ENCODE peak calls at places on chromosomes 7 and 10, in six cellular contexts. B, X, N, R, Y and U are unnamed samples.

GRCh38 chr10:113880236-113880635 is 25.8 kb downstream of the NHLRC2 start:
- DNase-seq in B (peak), X (no peak), N (no peak), R (no peak), Y (no peak), U (no peak)

GRCh38 chr7:78052112-78052511 is 253.5 kb downstream of the PHTF2 start:
- DNase-seq in B (no peak), X (no peak), N (no peak), R (no peak), Y (no peak), U (no peak)

GRCh38 chr10:28842321-28842720 is 165.0 kb downstream of the BAMBI start:
- DNase-seq in B (no peak), X (no peak), N (no peak), R (no peak), Y (no peak), U (no peak)

GRCh38 chr10:36281871-36282331 is 639.8 kb upstream of the FZD8 start:
- DNase-seq in B (no peak), X (no peak), N (no peak), R (peak), Y (no peak), U (no peak)

GRCh38 chr10:107576746-107577145 is 412.2 kb upstream of the SORCS1 start:
- DNase-seq in B (no peak), X (no peak), N (no peak), R (no peak), Y (no peak), U (no peak)

GRCh38 chr10:99681553-99681952 is 22.2 kb downstream of the ENTPD7 start:
- DNase-seq in B (no peak), X (no peak), N (no peak), R (no peak), Y (no peak), U (peak)

GRCh38 chr10:127854769-127855583 is 37.8 kb downstream of the CLRN3 start:
- DNase-seq in B (no peak), X (no peak), N (no peak), R (no peak), Y (no peak), U (no peak)

GRCh38 chr10:92263396-92263795 is 27.5 kb downstream of the CPEB3 start:
- DNase-seq in B (no peak), X (no peak), N (no peak), R (no peak), Y (no peak), U (no peak)

GRCh38 chr10:12417341-12417740 is 68.0 kb downstream of the CAMK1D start:
- DNase-seq in B (no peak), X (no peak), N (no peak), R (no peak), Y (no peak), U (no peak)

GRCh38 chr7:128783143-128783799 is 7.7 kb upstream of the OPN1SW start:
- DNase-seq in B (peak), X (peak), N (peak), R (peak), Y (no peak), U (peak)

GRCh38 chr7:95700917-95701316 is 71.4 kb upstream of the DYNC1I1 start:
- DNase-seq in B (no peak), X (no peak), N (no peak), R (no peak), Y (no peak), U (no peak)

GRCh38 chr10:132639470-132639869 is 101.9 kb downstream of the INPP5A start:
- DNase-seq in B (no peak), X (no peak), N (no peak), R (no peak), Y (no peak), U (no peak)

GRCh38 chr10:132640326-132641125 is 102.9 kb downstream of the INPP5A start:
- DNase-seq in B (no peak), X (no peak), N (no peak), R (no peak), Y (no peak), U (no peak)

GRCh38 chr10:132637477-132638129 is 100.0 kb downstream of the INPP5A start:
- DNase-seq in B (peak), X (peak), N (peak), R (peak), Y (peak), U (peak)

GRCh38 chr10:132636358-132636757 is 98.8 kb downstream of the INPP5A start:
- DNase-seq in B (no peak), X (no peak), N (no peak), R (no peak), Y (no peak), U (peak)

DNA sequence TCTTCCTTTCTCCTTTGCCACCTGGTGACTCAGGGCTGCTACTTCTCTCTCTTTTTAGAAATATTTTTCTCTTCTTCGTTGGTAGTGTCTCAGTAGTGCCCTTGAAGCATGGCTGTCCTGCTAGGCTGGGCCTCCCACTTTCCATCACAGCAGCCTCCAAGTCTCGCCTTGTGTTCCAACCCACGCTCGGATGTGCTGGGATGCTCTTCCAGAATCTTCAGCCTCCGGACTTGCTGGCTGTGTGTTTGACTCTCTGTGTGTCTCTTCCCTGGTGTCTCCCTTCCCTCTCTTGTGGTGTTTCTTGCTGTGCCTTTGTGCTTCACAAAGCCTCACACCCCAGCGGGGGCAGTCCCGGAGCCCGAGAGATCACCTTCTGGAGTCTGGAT is 100.5 kb downstream of the INPP5A start:
- DNase-seq in B (no peak), X (no peak), N (no peak), R (no peak), Y (no peak), U (no peak)
- TF ChIP-seq CTCF in B (no peak), X (no peak), N (no peak), R (peak), Y (no peak), U (no peak)

GRCh38 chr10:80154626-80154977 is 22.1 kb downstream of the PLAC9 start:
- DNase-seq in B (no peak), X (no peak), N (no peak), R (no peak), Y (no peak), U (no peak)

GRCh38 chr10:80153460-80153859 is 20.9 kb downstream of the PLAC9 start:
- DNase-seq in B (no peak), X (no peak), N (no peak), R (no peak), Y (no peak), U (no peak)

GRCh38 chr10:80155696-80156215 is 23.2 kb downstream of the PLAC9 start:
- DNase-seq in B (no peak), X (no peak), N (no peak), R (no peak), Y (no peak), U (no peak)

GRCh38 chr10:80156216-80156615 is 23.7 kb downstream of the PLAC9 start:
- DNase-seq in B (no peak), X (no peak), N (no peak), R (no peak), Y (no peak), U (no peak)

DNA sequence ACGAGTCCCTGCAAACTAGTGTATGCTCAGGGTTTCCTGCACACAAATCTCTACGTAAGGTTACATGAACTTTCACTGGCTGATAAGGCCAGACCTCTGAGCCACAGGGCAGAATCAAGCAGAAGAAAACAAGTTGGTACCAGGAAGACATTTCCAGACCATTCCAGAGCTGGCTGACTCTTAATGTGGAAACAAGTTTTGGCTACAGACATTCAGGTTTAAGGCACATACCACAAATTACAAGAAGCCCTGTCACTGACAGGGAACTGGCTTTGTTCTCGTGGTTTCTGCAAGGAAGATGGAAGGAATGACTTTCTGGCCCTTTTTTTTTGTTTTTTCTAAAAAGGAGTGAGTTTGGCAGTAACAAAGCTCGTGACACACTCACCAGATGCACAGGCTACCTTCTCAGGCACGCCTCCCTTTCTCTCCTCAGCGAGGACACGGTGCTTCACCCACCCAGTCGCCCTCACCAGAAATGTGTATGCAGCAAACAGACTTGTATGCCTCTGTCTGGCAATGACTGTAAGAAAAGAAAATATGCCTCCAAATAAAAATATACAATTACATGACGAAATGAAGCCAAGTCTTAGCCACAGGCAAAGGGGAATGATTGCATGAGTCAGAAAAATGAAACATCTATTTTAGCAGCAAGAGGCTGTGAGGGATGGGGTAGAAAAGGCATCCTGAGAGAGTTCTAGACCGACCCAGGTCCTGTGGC is 22.6 kb downstream of the PLAC9 start:
- DNase-seq in B (no peak), X (no peak), N (no peak), R (no peak), Y (no peak), U (no peak)
- TF ChIP-seq MYC in B (no peak), X (no peak), N (no peak), R (no peak), Y (no peak), U (no peak)

GRCh38 chr7:47472444-47473157 is 109.3 kb downstream of the TNS3 start:
- DNase-seq in B (no peak), X (no peak), N (no peak), R (no peak), Y (no peak), U (no peak)
- H3K4me3 ChIP-seq in B (no peak), X (no peak), N (no peak), R (no peak), Y (no peak), U (no peak)

DNA sequence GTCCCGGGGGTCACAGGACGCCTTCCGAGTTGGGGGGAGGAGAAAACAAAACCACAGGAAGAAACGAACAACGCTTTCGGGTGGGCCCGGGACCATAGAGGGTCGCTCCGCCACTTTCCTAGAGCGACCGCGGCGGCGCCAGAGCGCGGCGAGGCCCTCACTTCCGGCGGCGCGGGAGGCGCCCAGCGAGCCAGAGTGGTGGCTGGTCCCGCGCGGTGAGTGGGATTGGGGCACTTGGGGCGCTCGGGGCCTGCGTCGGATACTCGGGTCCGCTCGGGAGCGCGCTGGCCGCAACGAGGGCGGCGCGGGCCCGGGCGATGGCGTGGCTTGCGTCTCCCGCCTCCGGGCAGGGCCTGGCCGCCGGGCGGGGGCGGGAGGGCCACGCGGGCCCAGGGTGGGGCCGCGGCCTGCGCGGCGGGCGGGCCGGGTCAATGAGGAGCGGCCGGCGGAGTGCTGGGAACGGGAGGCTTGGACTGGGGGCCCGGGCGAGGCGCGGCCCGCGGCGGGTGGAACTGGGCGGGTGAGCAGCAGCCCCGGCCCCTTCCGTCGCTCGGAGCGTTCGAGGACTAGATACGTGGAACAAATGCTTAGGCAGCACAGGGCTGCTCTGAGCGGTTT is at the start of gene ZNF22:
- DNase-seq in B (peak), X (peak), N (no peak), R (peak), Y (no peak), U (peak)
- TF ChIP-seq CTCF in B (peak), X (peak), N (no peak), R (no peak), Y (no peak), U (no peak)

DNA sequence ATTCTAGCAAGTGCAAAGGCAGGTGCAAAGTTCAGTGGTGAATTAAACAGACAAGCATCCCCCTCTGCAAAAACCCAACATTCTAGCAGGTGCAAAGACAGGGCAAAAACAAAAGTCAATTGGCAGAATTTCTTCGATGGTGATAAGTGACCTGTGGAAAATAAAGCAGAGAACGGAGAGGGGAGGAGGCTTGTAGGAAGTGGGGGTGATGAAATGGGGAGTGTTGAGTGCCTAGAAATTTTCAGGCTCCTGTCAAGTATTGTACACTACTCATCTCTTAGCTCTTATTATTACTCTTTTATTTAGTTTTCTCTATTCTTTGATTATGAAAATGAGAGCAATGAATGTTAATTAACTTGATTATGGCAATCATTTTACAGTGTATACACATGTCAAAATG is 2.4 kb upstream of the CD36 start:
- DNase-seq in B (no peak), X (no peak), N (no peak), R (no peak), Y (no peak), U (no peak)
- TF ChIP-seq MYC in B (no peak), X (no peak), N (no peak), R (no peak), Y (no peak), U (no peak)

GRCh38 chr7:16420649-16421332 is 547 bp downstream of the CRPPA start:
- DNase-seq in B (peak), X (peak), N (peak), R (peak), Y (peak), U (peak)

GRCh38 chr7:16421333-16422099 is at the start of gene CRPPA:
- DNase-seq in B (peak), X (peak), N (peak), R (no peak), Y (no peak), U (peak)

GRCh38 chr7:16419126-16419525 is 2.2 kb downstream of the CRPPA start:
- DNase-seq in B (no peak), X (no peak), N (no peak), R (no peak), Y (no peak), U (no peak)

GRCh38 chr7:16419859-16420258 is 1.5 kb downstream of the CRPPA start:
- DNase-seq in B (no peak), X (peak), N (no peak), R (no peak), Y (no peak), U (peak)

DNA sequence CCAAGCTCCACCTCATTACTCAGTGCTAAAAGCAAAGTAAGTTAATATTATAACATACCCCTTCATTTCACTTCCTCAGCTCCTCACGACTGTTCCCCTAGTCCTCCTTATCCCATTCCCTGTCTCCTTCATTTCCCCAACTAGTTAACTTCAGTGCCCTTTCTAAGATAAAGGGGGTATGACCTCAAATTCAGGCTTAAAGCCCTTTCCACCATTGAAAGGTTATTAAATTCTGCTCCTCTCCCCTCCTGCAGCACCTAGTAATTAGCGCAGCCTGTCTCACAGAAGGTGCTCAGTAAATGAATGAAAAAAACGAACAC is 1.0 kb downstream of the CRPPA start:
- DNase-seq in B (no peak), X (no peak), N (no peak), R (no peak), Y (no peak), U (no peak)
- H3K4me3 ChIP-seq in B (no peak), X (peak), N (peak), R (peak), Y (no peak), U (peak)

GRCh38 chr7:125491137-125491536 is 561.5 kb upstream of the POT1 start:
- DNase-seq in B (no peak), X (no peak), N (no peak), R (no peak), Y (no peak), U (no peak)

GRCh38 chr7:125490167-125490566 is 560.5 kb upstream of the POT1 start:
- DNase-seq in B (no peak), X (no peak), N (no peak), R (no peak), Y (no peak), U (no peak)

GRCh38 chr7:125492521-125492920 is 562.9 kb upstream of the POT1 start:
- DNase-seq in B (no peak), X (no peak), N (no peak), R (no peak), Y (no peak), U (no peak)

GRCh38 chr7:125495997-125496396 is 566.4 kb upstream of the POT1 start:
- DNase-seq in B (no peak), X (no peak), N (no peak), R (no peak), Y (no peak), U (no peak)
- TF ChIP-seq CTCF in B (no peak), X (no peak), N (no peak), R (no peak), Y (no peak), U (no peak)